ENCODE peak calls at places on chromosomes 2 and 18, in ten cellular contexts. Q is neural crest cell; G is CD4-positive, alpha-beta T cell; R is hepatocyte; E is kidney; Y is colonic mucosa; I is glutamatergic neuron; F is AG04449; S is cardiac fibroblast; J is IMR-90. D is an unnamed sample.

GRCh38 chr2:133710613-133711012 is 142.3 kb upstream of the NCKAP5 start:
- DNase-seq in Y (no peak), F (no peak), R (no peak), G (no peak), J (peak), S (no peak), E (no peak), I (no peak), Q (no peak), D (no peak)

GRCh38 chr2:28419003-28419704 is 26.5 kb downstream of the FOSL2 start:
- DNase-seq in F (no peak), G (peak), R (no peak), Q (no peak), Y (no peak), S (no peak), J (no peak), I (no peak), E (no peak), D (peak)

GRCh38 chr2:444937-445884 is 157.3 kb upstream of the ALKAL2 start:
- DNase-seq in Q (no peak), J (no peak), R (no peak), I (no peak), F (no peak), Y (no peak), G (no peak), E (no peak), S (no peak), D (no peak)

GRCh38 chr2:219304223-219304622 is 5.0 kb downstream of the PTPRN start:
- DNase-seq in G (no peak), I (no peak), F (no peak), S (no peak), R (no peak), J (no peak), Q (no peak), Y (no peak), E (no peak), D (no peak)

GRCh38 chr18:570256-570655 is 9.9 kb upstream of the CETN1 start:
- DNase-seq in G (no peak), Y (no peak), E (no peak), R (no peak), S (no peak), F (no peak), I (no peak), J (no peak), Q (no peak), D (no peak)

GRCh38 chr2:217256261-217256660 is 396.4 kb upstream of the TNP1 start:
- DNase-seq in G (no peak), Q (no peak), S (no peak), F (peak), E (no peak), I (no peak), J (peak), Y (no peak), R (peak), D (no peak)

GRCh38 chr2:43251171-43251731 is 24.8 kb upstream of the ZFP36L2 start:
- DNase-seq in R (peak), Y (no peak), F (peak), E (no peak), Q (no peak), G (no peak), I (no peak), J (peak), S (peak), D (no peak)

GRCh38 chr2:95121150-95121494 is 486 bp downstream of the MRPS5 start:
- DNase-seq in I (no peak), Q (no peak), G (no peak), Y (no peak), F (no peak), S (peak), E (no peak), J (peak), R (no peak), D (no peak)

DNA sequence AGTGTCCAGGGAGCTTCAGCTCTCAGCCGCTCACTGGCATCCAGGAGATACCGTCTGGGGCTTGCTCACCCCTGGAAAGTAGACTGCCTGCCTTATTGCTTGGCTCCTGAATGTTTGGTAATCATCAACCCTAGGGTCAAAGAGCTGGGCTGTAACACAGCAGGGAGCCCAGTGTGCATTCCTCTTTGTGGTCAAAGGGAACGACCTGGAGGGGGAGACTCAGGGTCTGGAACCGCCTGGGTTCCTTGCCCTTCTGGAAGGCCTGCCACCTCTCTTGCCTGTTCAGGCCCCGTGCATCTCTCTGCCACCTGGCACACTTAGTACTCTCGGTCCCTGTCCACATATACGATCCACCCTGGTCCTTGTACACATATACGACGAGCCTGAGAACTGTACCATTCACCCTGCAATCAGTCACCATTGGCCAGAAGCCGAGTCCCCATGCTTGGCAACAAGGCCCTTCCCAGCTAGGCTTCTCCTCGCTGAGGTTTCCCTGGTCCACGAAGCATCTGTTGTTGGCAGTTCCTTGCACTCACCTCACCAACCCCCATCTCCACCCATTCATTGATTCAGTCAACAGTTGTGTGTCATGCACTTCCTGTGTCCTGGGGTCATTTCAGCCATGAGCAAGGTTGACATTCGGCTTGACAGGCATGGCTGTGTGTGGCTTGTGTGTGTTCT is at the start of gene NAT8:
- DNase-seq in R (no peak), E (no peak), G (no peak), Y (no peak), I (no peak), F (no peak), J (no peak), S (no peak), Q (no peak), D (peak)
- TF ChIP-seq CTCF in R (no peak), E (no peak), G (no peak), Y (no peak), I (no peak), F (no peak), J (no peak), S (no peak), Q (no peak), D (no peak)

DNA sequence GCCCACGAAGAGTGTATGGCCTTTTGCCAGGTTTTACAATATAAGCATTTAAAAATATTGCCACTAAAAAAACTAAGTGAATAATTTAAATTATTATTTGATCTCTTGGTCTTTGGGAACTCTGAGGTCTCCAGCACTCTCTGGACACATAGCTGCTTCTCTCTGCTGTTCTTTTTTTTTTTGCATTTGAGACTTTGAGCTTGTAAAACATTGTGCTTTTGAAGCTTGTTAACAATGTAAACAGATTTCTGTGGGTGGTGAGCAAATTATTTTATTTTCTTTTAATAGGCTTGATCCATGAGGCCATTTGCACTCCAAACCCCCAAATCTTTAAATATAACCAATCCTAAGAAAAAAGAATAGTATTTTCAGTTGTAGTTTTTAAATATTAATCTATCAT is 42.0 kb downstream of the DCAF17 start:
- DNase-seq in I (no peak), F (no peak), J (no peak), R (no peak), Q (no peak), E (no peak), Y (no peak), G (no peak), S (no peak), D (no peak)
- TF ChIP-seq CTCF in I (no peak), F (no peak), J (no peak), R (no peak), Q (no peak), E (no peak), Y (no peak), G (no peak), S (no peak), D (no peak)

GRCh38 chr2:110832740-110833139 is 100.4 kb downstream of the ACOXL start:
- DNase-seq in I (no peak), F (no peak), R (no peak), Q (no peak), S (no peak), J (no peak), Y (no peak), G (no peak), E (no peak), D (no peak)
- TF ChIP-seq CTCF in I (no peak), F (no peak), R (no peak), Q (no peak), S (no peak), J (no peak), Y (no peak), G (no peak), E (no peak), D (no peak)

GRCh38 chr2:112642561-112642960 is 3.2 kb upstream of the SLC20A1 start:
- DNase-seq in J (no peak), S (no peak), Q (no peak), I (no peak), G (no peak), Y (no peak), R (no peak), F (no peak), E (no peak), D (no peak)
- TF ChIP-seq CTCF in J (no peak), S (no peak), Q (no peak), I (no peak), G (no peak), Y (no peak), R (no peak), F (no peak), E (no peak), D (no peak)

GRCh38 chr2:110788936-110789335 is 56.6 kb downstream of the ACOXL start:
- DNase-seq in Y (no peak), S (no peak), F (no peak), G (no peak), Q (no peak), E (no peak), J (no peak), R (no peak), I (no peak), D (no peak)

GRCh38 chr2:110783474-110783873 is 51.1 kb downstream of the ACOXL start:
- DNase-seq in I (no peak), R (no peak), J (no peak), Y (no peak), G (no peak), E (no peak), F (no peak), Q (no peak), S (no peak), D (no peak)

GRCh38 chr2:110789706-110790105 is 57.3 kb downstream of the ACOXL start:
- DNase-seq in F (no peak), E (no peak), S (no peak), G (no peak), I (no peak), J (no peak), Q (no peak), R (no peak), Y (no peak), D (no peak)

GRCh38 chr2:110784047-110784631 is 51.8 kb downstream of the ACOXL start:
- DNase-seq in G (no peak), R (no peak), I (no peak), E (no peak), F (no peak), Q (no peak), Y (no peak), S (no peak), J (no peak), D (no peak)

GRCh38 chr2:110785439-110785838 is 53.1 kb downstream of the ACOXL start:
- DNase-seq in E (no peak), S (no peak), F (no peak), I (no peak), J (no peak), G (no peak), Q (no peak), Y (no peak), R (no peak), D (no peak)
- TF ChIP-seq CTCF in E (no peak), S (no peak), F (no peak), I (no peak), J (no peak), G (no peak), Q (no peak), Y (no peak), R (no peak), D (no peak)

GRCh38 chr2:151632993-151633592 is 101.2 kb downstream of the NEB start:
- DNase-seq in Q (no peak), Y (no peak), R (no peak), E (no peak), F (no peak), J (peak), G (no peak), S (peak), I (no peak), D (no peak)
- TF ChIP-seq CTCF in Q (peak), Y (no peak), R (peak), E (no peak), F (no peak), J (peak), G (peak), S (peak), I (peak), D (peak)